ENCODE peak calls at places on chromosomes 4 and X, in seven cellular contexts. V, J, C, Q, A, N and M are unnamed samples.

GRCh38 chrX:9785944-9786741 is at the start of gene SHROOM2:
- DNase-seq in Q (no peak), N (no peak), C (peak; percentile 78), A (peak; percentile 23), V (peak; percentile 37), J (no peak), M (no peak)

GRCh38 chr4:108561086-108561485 is 59.3 kb upstream of the RPL34 start:
- DNase-seq in C (no peak), Q (no peak), V (no peak), A (no peak), N (no peak), J (no peak), M (no peak)

GRCh38 chrX:63750846-63751245 is 34.2 kb downstream of the ARHGEF9 start:
- DNase-seq in C (no peak), N (no peak), Q (no peak), V (no peak), J (no peak), A (no peak), M (no peak)

GRCh38 chrX:105150557-105150956 is 69.9 kb downstream of the TEX13A start:
- DNase-seq in C (no peak), N (peak; percentile 18), A (no peak), J (no peak), V (no peak), Q (no peak), M (no peak)

GRCh38 chr4:47287735-47288134 is 175.8 kb downstream of the COMMD8 start:
- DNase-seq in Q (no peak), N (peak; percentile 26), A (peak; percentile 5), V (no peak), J (no peak), C (no peak), M (peak; percentile 34)

GRCh38 chrX:150334100-150334499 is 29.0 kb upstream of the MAMLD1 start:
- DNase-seq in C (no peak), V (no peak), A (no peak), Q (peak; percentile 13), N (no peak), J (no peak), M (no peak)

GRCh38 chrX:8607326-8607725 is 124.6 kb downstream of the ANOS1 start:
- DNase-seq in V (no peak), J (no peak), N (peak; percentile 25), Q (no peak), C (no peak), A (peak; percentile 61), M (no peak)

GRCh38 chrX:1442724-1443367 is 9.9 kb downstream of the ASMTL start:
- DNase-seq in Q (no peak), V (no peak), J (no peak), A (no peak), C (peak; percentile 36), N (no peak), M (no peak)

GRCh38 chr4:1019726-1020470 is 8.5 kb downstream of the FGFRL1 start:
- DNase-seq in C (no peak), N (no peak), Q (no peak), A (no peak), V (peak; percentile 15), J (no peak), M (no peak)

GRCh38 chrX:19758536-19758935 is 128.9 kb downstream of the SH3KBP1 start:
- DNase-seq in N (peak; percentile 20), C (no peak), J (no peak), V (no peak), Q (no peak), A (peak; percentile 37), M (no peak)

GRCh38 chr4:15488136-15488535 is 18.5 kb downstream of the CC2D2A start:
- DNase-seq in J (no peak), N (no peak), A (no peak), Q (no peak), C (no peak), V (no peak), M (no peak)

GRCh38 chr4:123785515-123785914 is 388.9 kb downstream of the SPRY1 start:
- DNase-seq in C (no peak), A (peak; percentile 7), Q (peak; percentile 43), N (peak; percentile 87), J (peak; percentile 42), V (no peak), M (peak; percentile 78)

GRCh38 chr4:76546282-76547166 is 111.5 kb downstream of the SHROOM3 start:
- DNase-seq in A (peak; percentile 82), N (peak; percentile 66), C (no peak), V (no peak), J (no peak), Q (no peak), M (peak; percentile 63)

GRCh38 chr4:37132351-37132989 is 112.1 kb upstream of the NWD2 start:
- DNase-seq in V (peak; percentile 11), N (no peak), Q (no peak), J (no peak), C (no peak), A (no peak), M (no peak)
- H3K27me3 ChIP-seq in V (no peaks in the 10 kb centered on the region), N (no peaks in the 10 kb centered on the region), Q (no peaks in the 10 kb centered on the region), J (no peaks in the 10 kb centered on the region), C (no peaks in the 10 kb centered on the region), A (no peaks in the 10 kb centered on the region), M (no peaks in the 10 kb centered on the region)

GRCh38 chr4:138614462-138615142 is 372.5 kb upstream of the SLC7A11 start:
- DNase-seq in J (no peak), A (no peak), C (no peak), Q (no peak), N (no peak), V (no peak), M (no peak)
- TF ChIP-seq CTCF in J (no peak), A (no peak), C (no peak), Q (no peak), N (no peak), V (no peak), M (no peak)

GRCh38 chr4:20255251-20255586 is 3.5 kb downstream of the SLIT2 start:
- DNase-seq in C (no peak), N (peak; percentile 13), Q (no peak), J (no peak), A (no peak), V (no peak), M (no peak)

GRCh38 chr4:20253272-20253798 is 1.6 kb downstream of the SLIT2 start:
- DNase-seq in C (peak; percentile 61), J (no peak), Q (no peak), V (no peak), N (peak; percentile 30), A (no peak), M (no peak)

GRCh38 chr4:20252656-20253271 is 1.1 kb downstream of the SLIT2 start:
- DNase-seq in Q (peak; percentile 20), A (peak; percentile 30), V (no peak), N (peak; percentile 53), C (peak; percentile 75), J (peak; percentile 35), M (no peak)

GRCh38 chr4:20254517-20255250 is 3.0 kb downstream of the SLIT2 start:
- DNase-seq in Q (peak; percentile 16), V (no peak), C (peak; percentile 68), N (peak; percentile 25), J (no peak), A (no peak), M (no peak)

GRCh38 chr4:20253799-20254409 is 2.2 kb downstream of the SLIT2 start:
- DNase-seq in J (no peak), A (peak; percentile 27), C (peak; percentile 78), Q (no peak), N (no peak), V (no peak), M (no peak)
- H3K27me3 ChIP-seq in J (no peaks in the 10 kb centered on the region), A (no peaks in the 10 kb centered on the region), C (peaks cover 7% of the 10 kb centered on the region), Q (peaks cover 12% of the 10 kb centered on the region), N (no peaks in the 10 kb centered on the region), V (peaks cover 7% of the 10 kb centered on the region), M (no peaks in the 10 kb centered on the region)

DNA sequence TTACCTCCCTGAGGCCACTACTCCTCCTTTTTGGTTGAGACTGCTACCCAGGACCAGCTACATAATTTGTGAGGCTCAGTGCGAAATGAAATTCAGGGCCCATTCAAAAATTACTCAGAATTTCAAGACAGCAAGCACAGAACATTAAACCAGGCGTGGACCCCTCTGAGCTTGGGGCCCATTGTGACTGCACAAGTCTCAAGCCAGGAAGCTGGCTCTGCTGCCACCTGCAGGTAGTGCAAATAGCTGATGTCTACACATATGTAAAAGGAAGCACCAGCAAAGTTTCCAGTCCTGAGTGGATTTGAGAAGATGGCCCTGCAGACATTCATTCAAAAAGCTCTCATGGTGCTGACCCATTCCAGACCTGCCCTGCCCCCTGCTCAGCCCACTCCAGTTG is 213.4 kb upstream of the LNX1 start:
- DNase-seq in V (peak; percentile 36), A (peak; percentile 70), N (peak; percentile 20), J (no peak), Q (no peak), C (peak; percentile 56), M (no peak)
- TF ChIP-seq CTCF in V (peak; percentile 71), A (peak; percentile 86), N (peak; percentile 78), J (no peak), Q (no peak), C (peak; percentile 42), M (peak; percentile 27)

DNA sequence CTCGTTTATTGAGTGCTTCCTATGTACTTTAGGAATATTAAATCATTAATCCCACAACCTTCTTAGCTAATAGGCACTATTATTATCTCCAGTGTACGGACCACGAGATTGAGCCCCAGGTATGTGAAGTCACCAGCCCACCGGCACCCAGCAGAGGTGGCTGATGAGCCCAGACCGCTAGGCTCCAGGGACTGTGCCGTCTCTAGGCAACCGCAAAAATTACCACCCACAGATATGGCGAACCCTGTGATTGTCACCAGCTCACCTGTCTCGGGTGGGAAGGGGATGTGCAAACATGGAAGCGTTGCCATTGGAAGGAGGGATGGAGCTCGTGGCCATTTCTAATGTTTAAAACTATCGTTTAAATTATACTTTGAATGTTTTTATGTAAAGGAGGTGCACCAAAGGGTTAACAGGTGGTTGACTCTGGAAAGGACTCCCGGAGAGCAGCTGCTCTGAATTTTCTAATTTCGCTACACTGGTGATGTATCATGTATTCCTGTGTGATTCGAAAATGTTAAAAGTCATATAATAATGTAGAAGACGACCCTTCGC is 21.0 kb upstream of the JAKMIP1 start:
- DNase-seq in Q (no peak), N (no peak), V (no peak), A (no peak), J (no peak), C (no peak), M (no peak)
- H3K27me3 ChIP-seq in Q (peaks cover 37% of the 10 kb centered on the region), N (peaks cover 27% of the 10 kb centered on the region), V (no peaks in the 10 kb centered on the region), A (peaks cover 21% of the 10 kb centered on the region), J (peaks cover 1% of the 10 kb centered on the region), C (peaks cover 2% of the 10 kb centered on the region), M (peaks cover 15% of the 10 kb centered on the region)

GRCh38 chrX:103063191-103063845 is 653 bp downstream of the BEX1 start:
- DNase-seq in V (no peak), C (peak; percentile 81), Q (no peak), J (no peak), A (peak; percentile 43), N (peak; percentile 15), M (no peak)
- TF ChIP-seq CTCF in V (no peak), C (no peak), Q (no peak), J (no peak), A (no peak), N (no peak), M (no peak)